ENCODE peak calls at places on chromosomes 3 and 15, in ten cellular contexts. E, G, K, L, Y, V, M, C, X and T are unnamed samples.

GRCh38 chr3:44020178-44020577 is 221.5 kb upstream of the TOPAZ1 start:
- DNase-seq in V (no peak), K (no peak), G (no peak), L (no peak), Y (no peak), C (no peak), E (no peak), M (no peak), X (no peak), T (no peak)

GRCh38 chr15:99703603-99704443 is 29.4 kb downstream of the LYSMD4 start:
- DNase-seq in V (no peak), X (peak), M (peak), K (peak), Y (no peak), G (peak), E (peak), C (no peak), L (peak), T (peak)

GRCh38 chr3:42451546-42452230 is 41.3 kb upstream of the LYZL4 start:
- DNase-seq in L (peak), Y (no peak), C (no peak), M (peak), G (no peak), X (no peak), E (no peak), K (no peak), V (no peak), T (no peak)

GRCh38 chr3:42651248-42652091 is 2.0 kb upstream of the ZBTB47 start:
- DNase-seq in M (peak), L (peak), E (no peak), C (peak), X (peak), G (no peak), V (no peak), K (no peak), Y (no peak), T (no peak)

GRCh38 chr3:178915365-178915764 is 156.2 kb downstream of the ZMAT3 start:
- DNase-seq in E (no peak), G (peak), M (no peak), C (no peak), Y (no peak), K (no peak), X (no peak), V (no peak), L (no peak), T (no peak)

GRCh38 chr3:134641671-134642300 is 9.0 kb downstream of the KY start:
- DNase-seq in M (no peak), X (no peak), G (no peak), E (no peak), L (no peak), V (no peak), C (no peak), Y (peak), K (no peak), T (no peak)

GRCh38 chr15:78264304-78265136 is at the start of gene DNAJA4:
- DNase-seq in C (no peak), M (no peak), E (no peak), G (no peak), Y (no peak), K (no peak), V (peak), L (peak), X (no peak), T (no peak)

GRCh38 chr15:77507911-77508310 is 87.2 kb downstream of the HMG20A start:
- DNase-seq in X (no peak), E (no peak), L (peak), M (peak), C (no peak), Y (no peak), V (no peak), G (peak), K (no peak), T (no peak)

GRCh38 chr3:49180116-49180515 is 8.7 kb downstream of the KLHDC8B start:
- DNase-seq in G (no peak), Y (no peak), K (no peak), L (no peak), C (no peak), X (no peak), M (no peak), E (no peak), V (no peak), T (no peak)

GRCh38 chr3:137792633-137793271 is 28.6 kb downstream of the SOX14 start:
- DNase-seq in Y (no peak), X (no peak), L (peak), C (no peak), E (peak), G (peak), M (peak), K (peak), V (no peak), T (peak)

GRCh38 chr15:81095690-81096365 is 38.2 kb upstream of the CFAP161 start:
- DNase-seq in C (no peak), X (no peak), M (no peak), G (peak), K (no peak), L (no peak), Y (no peak), E (peak), V (no peak), T (no peak)

GRCh38 chr3:55723653-55724406 is 236.7 kb upstream of the WNT5A start:
- DNase-seq in G (no peak), E (no peak), L (no peak), V (no peak), X (no peak), M (no peak), C (no peak), Y (peak), K (no peak), T (no peak)

GRCh38 chr3:20054549-20054987 is 14.3 kb downstream of the KAT2B start:
- DNase-seq in Y (peak), K (peak), X (peak), V (peak), E (no peak), L (peak), C (peak), M (peak), G (peak), T (peak)

GRCh38 chr3:171248426-171249115 is 211.6 kb downstream of the TNIK start:
- DNase-seq in C (no peak), Y (no peak), M (no peak), K (no peak), V (no peak), G (no peak), L (no peak), X (no peak), E (no peak), T (no peak)

GRCh38 chr15:27223166-27223565 is 252.2 kb downstream of the GABRG3 start:
- DNase-seq in E (no peak), X (no peak), C (no peak), Y (no peak), L (no peak), K (no peak), G (no peak), M (no peak), V (no peak), T (no peak)

GRCh38 chr15:55915876-55916567 is 77.4 kb downstream of the NEDD4 start:
- DNase-seq in V (no peak), K (no peak), M (peak), X (no peak), E (no peak), Y (no peak), C (no peak), G (no peak), L (peak), T (no peak)

GRCh38 chr3:183411216-183411922 is 17.1 kb downstream of the MCF2L2 start:
- DNase-seq in X (no peak), L (no peak), C (no peak), M (no peak), G (no peak), K (no peak), V (no peak), E (peak), Y (no peak), T (no peak)

GRCh38 chr3:138642226-138642926 is 33.8 kb downstream of the FAIM start:
- DNase-seq in C (no peak), X (no peak), K (no peak), Y (no peak), M (no peak), E (no peak), V (no peak), G (no peak), L (no peak), T (no peak)

GRCh38 chr3:42763023-42763422 is 10.0 kb downstream of the CCDC13 start:
- DNase-seq in V (no peak), M (no peak), L (no peak), G (no peak), Y (no peak), X (no peak), E (no peak), K (peak), C (no peak), T (no peak)

GRCh38 chr15:38266247-38266996 is 13.8 kb downstream of the SPRED1 start:
- DNase-seq in E (no peak), X (no peak), G (no peak), V (no peak), K (no peak), M (peak), L (peak), C (no peak), Y (no peak), T (no peak)